ENCODE peak calls at places on chromosomes 3 and 15, in nine cellular contexts. I is right lobe of liver, X is A549, L is tibial nerve, M is body of pancreas, T is heart left ventricle, Z is esophagus squamous epithelium, O is uterus, E is HCT116. Q is an unnamed sample.

GRCh38 chr3:134251731-134252391 is 1.2 kb upstream of the RYK start:
- DNase-seq in I (peak), O (peak), M (no peak), X (no peak), T (peak), Z (no peak), L (no peak), E (no peak), Q (no peak)

GRCh38 chr15:27784107-27784506 is 315.0 kb downstream of the OCA2 start:
- DNase-seq in X (no peak), O (no peak), I (no peak), L (no peak), T (no peak), E (no peak), M (no peak), Z (no peak), Q (no peak)

GRCh38 chr15:73601449-73602425 is 31.5 kb downstream of the NPTN start:
- DNase-seq in Z (no peak), O (peak), L (no peak), X (peak), T (peak), M (peak), I (no peak), E (no peak), Q (no peak)

GRCh38 chr15:63243101-63243500 is 34.3 kb upstream of the APH1B start:
- DNase-seq in E (no peak), M (no peak), I (no peak), X (no peak), L (no peak), T (peak), O (peak), Z (no peak), Q (no peak)

GRCh38 chr3:127473244-127474024 is 117.1 kb downstream of the TPRA1 start:
- DNase-seq in L (no peak), Z (no peak), T (no peak), O (no peak), M (no peak), E (peak), I (peak), X (peak), Q (peak)

GRCh38 chr15:52181938-52182780 is 9.0 kb downstream of the GNB5 start:
- DNase-seq in M (no peak), O (no peak), L (no peak), T (no peak), E (no peak), X (no peak), I (no peak), Z (no peak), Q (no peak)

GRCh38 chr3:159669024-159669476 is 319.6 kb upstream of the IL12A start:
- DNase-seq in M (no peak), Z (no peak), L (no peak), T (no peak), X (peak), E (no peak), O (no peak), I (no peak), Q (no peak)

GRCh38 chr3:141710888-141711616 is 27.0 kb upstream of the RNF7 start:
- DNase-seq in L (no peak), M (no peak), X (no peak), I (no peak), Z (no peak), T (no peak), E (no peak), O (peak), Q (no peak)

GRCh38 chr15:68585574-68586273 is 6.9 kb downstream of the CORO2B start:
- DNase-seq in I (peak), M (no peak), T (no peak), L (no peak), E (no peak), O (no peak), Z (no peak), X (no peak), Q (no peak)

GRCh38 chr15:66993090-66993489 is 72.3 kb upstream of the SMAD3 start:
- DNase-seq in L (no peak), I (no peak), E (no peak), X (no peak), O (no peak), T (no peak), Z (no peak), M (no peak), Q (no peak)

GRCh38 chr3:111473550-111473949 is 68.4 kb upstream of the CD96 start:
- DNase-seq in E (peak), I (no peak), M (no peak), X (no peak), T (no peak), Z (no peak), L (no peak), O (no peak), Q (peak)

GRCh38 chr3:188760408-188760807 is 411.4 kb upstream of the TPRG1 start:
- DNase-seq in X (no peak), L (no peak), I (no peak), O (no peak), T (no peak), M (no peak), E (no peak), Z (no peak), Q (no peak)

GRCh38 chr15:67050062-67050461 is 15.3 kb upstream of the SMAD3 start:
- DNase-seq in X (no peak), L (no peak), M (no peak), E (no peak), T (no peak), Z (no peak), O (peak), I (no peak), Q (no peak)

GRCh38 chr3:128867200-128868125 is 12.0 kb upstream of the ACAD9 start:
- DNase-seq in X (no peak), E (no peak), Z (no peak), T (no peak), M (no peak), I (no peak), O (no peak), L (no peak), Q (no peak)

GRCh38 chr3:63355809-63356208 is 77.7 kb downstream of the SYNPR start:
- DNase-seq in M (no peak), E (no peak), I (no peak), Z (no peak), T (no peak), X (no peak), L (no peak), O (no peak), Q (no peak)

GRCh38 chr3:5376761-5377160 is 189.3 kb downstream of the EDEM1 start:
- DNase-seq in O (no peak), X (no peak), E (no peak), T (no peak), M (no peak), I (no peak), Z (no peak), L (no peak), Q (peak)

GRCh38 chr15:90482124-90483011 is 47.4 kb upstream of the CRTC3 start:
- DNase-seq in E (peak), I (no peak), X (peak), T (no peak), O (peak), M (peak), Z (no peak), L (peak), Q (no peak)

DNA sequence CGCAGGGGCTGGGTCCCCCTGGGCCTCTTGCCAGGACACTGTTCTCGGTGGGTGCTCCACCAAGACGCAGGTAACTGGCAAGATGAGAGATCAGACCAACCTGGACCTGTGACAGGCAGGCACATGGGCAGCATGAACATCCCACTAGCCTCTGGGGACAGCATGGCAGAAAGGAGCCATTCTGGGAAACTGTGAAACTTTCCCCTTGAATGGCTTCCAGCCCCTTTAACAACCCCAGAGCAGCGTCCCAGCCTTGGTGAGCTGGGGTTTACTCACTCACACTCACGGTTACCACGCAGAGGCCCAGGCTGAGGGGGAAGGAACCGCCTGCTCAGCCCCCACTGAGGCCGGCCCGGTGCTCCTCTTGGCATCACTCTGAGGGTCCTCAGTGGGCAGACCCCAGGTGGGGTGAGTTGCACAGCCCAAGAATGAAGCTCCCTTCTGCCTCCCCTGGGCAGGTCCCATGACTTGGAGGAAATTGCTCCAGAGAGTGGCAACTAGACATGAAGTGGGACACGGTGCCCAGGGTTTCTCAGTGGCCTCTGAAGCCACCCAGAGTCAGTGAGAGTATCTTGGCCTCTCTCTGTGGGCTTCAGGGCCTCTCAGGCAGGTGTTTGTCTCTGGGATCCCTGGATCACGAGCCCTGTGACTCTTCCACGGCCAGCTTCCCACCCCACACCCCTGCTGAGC is 15.2 kb upstream of the SRP14 start:
- DNase-seq in I (no peak), T (no peak), X (no peak), E (no peak), Z (no peak), L (no peak), O (no peak), M (no peak), Q (no peak)
- H3K27ac ChIP-seq in I (no peak), T (no peak), X (no peak), E (no peak), Z (no peak), L (no peak), O (no peak), M (peak), Q (no peak)

GRCh38 chr15:78075490-78076230 is 1.9 kb downstream of the TBC1D2B start:
- DNase-seq in O (peak), M (peak), L (peak), I (no peak), T (peak), X (no peak), E (no peak), Z (no peak), Q (peak)

GRCh38 chr15:78079296-78080087 is 2.0 kb upstream of the TBC1D2B start:
- DNase-seq in X (no peak), T (no peak), I (no peak), L (no peak), Z (no peak), M (peak), E (no peak), O (no peak), Q (no peak)

GRCh38 chr15:78077860-78078187 is 313 bp upstream of the TBC1D2B start:
- DNase-seq in Z (no peak), O (no peak), I (no peak), E (no peak), X (no peak), T (no peak), M (no peak), L (no peak), Q (no peak)

GRCh38 chr15:78076231-78077052 is 1.1 kb downstream of the TBC1D2B start:
- DNase-seq in O (no peak), I (no peak), M (peak), X (no peak), E (no peak), T (no peak), L (no peak), Z (no peak), Q (no peak)

DNA sequence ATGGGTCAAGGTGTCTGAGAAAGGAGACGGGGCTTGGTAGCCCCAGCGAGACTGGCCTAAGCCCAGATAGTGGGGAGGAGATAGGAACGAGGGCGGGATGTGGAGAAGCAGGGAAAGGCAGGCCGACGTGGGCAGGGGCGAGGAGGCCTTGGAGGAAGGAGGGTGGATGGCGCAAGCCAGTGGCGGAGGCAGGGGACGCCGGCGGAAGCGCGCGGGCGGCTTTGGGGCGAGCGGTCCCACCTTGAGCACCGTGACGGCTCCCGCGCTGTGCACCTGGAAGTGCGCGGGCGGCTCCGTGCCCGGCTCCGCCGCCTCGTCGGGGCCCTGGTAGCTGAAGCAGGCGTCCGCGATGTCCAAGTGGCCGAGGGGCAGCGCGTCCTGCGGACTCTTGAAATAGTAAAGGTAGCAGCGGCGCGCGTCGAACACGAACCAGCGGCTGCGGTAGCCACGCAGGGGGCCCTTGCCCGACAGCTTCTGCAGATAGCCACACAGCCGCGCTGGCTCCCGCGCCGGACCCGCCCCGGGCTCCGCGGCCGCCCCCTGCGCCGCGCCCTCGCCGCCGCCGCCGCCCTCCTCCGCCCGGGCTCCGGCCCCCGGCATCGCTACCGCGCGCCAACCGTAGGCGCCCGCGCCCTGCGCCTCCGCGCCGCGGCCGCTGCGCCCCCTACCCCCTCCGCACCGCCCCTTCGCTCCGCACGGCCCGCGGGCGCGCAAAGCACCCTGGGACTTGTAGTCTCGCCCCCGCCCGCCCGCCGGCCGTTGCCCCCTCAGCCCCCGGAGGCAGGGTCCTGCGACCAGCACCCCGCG is at the start of gene TBC1D2B:
- DNase-seq in O (peak), T (peak), I (peak), L (no peak), E (no peak), M (peak), X (peak), Z (no peak), Q (no peak)
- TF ChIP-seq POLR2A in O (no peak), T (no peak), I (peak), L (peak), E (no peak), M (peak), X (peak), Z (peak), Q (no peak)

GRCh38 chr3:179186426-179186825 is 38.3 kb downstream of the PIK3CA start:
- DNase-seq in O (no peak), T (no peak), E (no peak), Z (no peak), I (no peak), L (no peak), M (no peak), X (no peak), Q (no peak)
- H3K27ac ChIP-seq in O (no peak), T (no peak), E (no peak), Z (no peak), I (no peak), L (no peak), M (no peak), X (no peak), Q (no peak)

GRCh38 chr15:64355559-64356442 is at the start of gene CSNK1G1:
- DNase-seq in M (peak), X (peak), I (peak), E (peak), O (peak), L (peak), Z (peak), T (peak), Q (peak)
- TF ChIP-seq POLR2A in M (peak), X (peak), I (peak), E (no peak), O (no peak), L (peak), Z (peak), T (peak), Q (peak)

GRCh38 chr3:176953106-176954080 is 243.9 kb downstream of the TBL1XR1 start:
- DNase-seq in M (peak), L (peak), Z (no peak), I (peak), X (no peak), E (no peak), O (peak), T (peak), Q (no peak)

GRCh38 chr3:176951586-176952292 is 245.5 kb downstream of the TBL1XR1 start:
- DNase-seq in M (no peak), I (no peak), T (no peak), Z (no peak), X (no peak), O (no peak), L (no peak), E (no peak), Q (no peak)

GRCh38 chr3:176951144-176951543 is 246.1 kb downstream of the TBL1XR1 start:
- DNase-seq in T (peak), I (no peak), L (no peak), M (no peak), X (no peak), E (no peak), Z (no peak), O (no peak), Q (no peak)

GRCh38 chr3:176950743-176951142 is 246.5 kb downstream of the TBL1XR1 start:
- DNase-seq in T (no peak), L (no peak), O (no peak), E (no peak), I (no peak), Z (no peak), X (no peak), M (no peak), Q (no peak)

GRCh38 chr3:176954517-176954916 is 242.8 kb downstream of the TBL1XR1 start:
- DNase-seq in Z (no peak), E (no peak), M (no peak), T (no peak), I (no peak), O (no peak), X (no peak), L (no peak), Q (no peak)
- H3K27ac ChIP-seq in Z (no peak), E (no peak), M (no peak), T (no peak), I (no peak), O (no peak), X (no peak), L (no peak), Q (no peak)

DNA sequence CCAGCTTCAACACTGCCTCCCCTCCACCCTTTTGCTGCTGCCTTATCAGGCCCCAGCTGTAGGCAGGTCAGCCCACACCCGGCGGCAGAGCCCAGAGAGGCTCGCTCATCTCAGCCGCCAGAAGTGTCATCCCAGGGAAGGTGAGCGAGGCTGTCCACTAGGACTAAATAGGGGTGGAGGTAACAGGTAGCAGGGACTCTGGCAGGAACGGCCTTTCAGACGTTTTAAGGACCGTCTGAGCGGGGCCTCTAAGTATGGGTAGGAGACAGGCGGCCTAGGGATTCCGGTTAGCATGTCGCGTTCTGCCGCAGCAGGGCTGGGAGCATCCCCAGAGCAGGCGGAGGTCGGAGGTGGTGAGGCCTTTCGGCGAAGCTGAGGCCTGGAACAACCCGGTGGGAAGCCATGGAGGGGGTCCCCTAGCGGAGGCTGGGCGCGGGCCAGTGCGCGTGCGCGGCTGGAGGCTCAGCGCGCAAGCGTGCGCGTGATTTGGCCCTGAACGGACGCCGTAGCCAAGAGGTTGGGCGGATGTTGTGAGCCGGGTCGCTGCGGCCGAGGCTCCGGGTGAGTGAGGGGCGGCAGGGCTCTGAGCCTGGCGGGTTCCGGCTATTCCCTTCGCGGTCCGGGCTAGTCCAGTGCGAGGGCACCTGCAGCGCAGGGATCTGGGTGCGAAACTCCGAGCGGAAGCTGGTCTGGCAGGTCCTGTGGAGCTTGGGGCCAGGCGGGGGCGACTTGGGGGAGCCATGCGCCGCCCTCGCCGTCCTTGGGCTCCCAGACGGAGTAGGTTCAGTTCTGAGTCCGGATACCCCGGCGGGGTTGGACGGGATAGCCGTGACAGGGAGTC is at the start of the genes MST1 and RNF123:
- DNase-seq in I (peak), X (peak), T (peak), L (peak), O (peak), E (peak), M (peak), Z (no peak), Q (peak)
- TF ChIP-seq POLR2A in I (no peak), X (peak), T (peak), L (no peak), O (no peak), E (peak), M (peak), Z (peak), Q (peak)

DNA sequence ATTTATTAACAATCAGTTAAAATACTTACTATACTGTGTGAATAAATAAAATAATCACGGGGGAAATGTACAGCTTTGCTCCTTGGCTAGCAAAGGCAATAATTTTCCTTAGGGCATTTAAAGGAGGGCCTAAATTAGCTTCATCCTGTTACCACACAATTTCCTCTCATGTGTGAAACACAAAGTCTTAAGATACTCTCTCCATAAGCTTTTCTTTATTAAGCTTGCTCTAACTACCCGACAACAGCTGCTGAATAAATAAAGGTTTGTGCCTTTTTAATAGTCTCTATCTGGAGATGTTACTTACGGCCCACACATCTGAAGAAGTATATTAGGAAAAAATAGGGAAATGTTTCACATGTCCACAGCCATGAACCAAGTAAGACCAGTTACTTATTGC is 29.7 kb downstream of the ZNF106 start:
- DNase-seq in I (no peak), T (no peak), M (no peak), O (no peak), Z (no peak), E (no peak), X (no peak), L (no peak), Q (no peak)
- H3K27ac ChIP-seq in I (no peak), T (peak), M (no peak), O (peak), Z (no peak), E (no peak), X (no peak), L (no peak), Q (no peak)

DNA sequence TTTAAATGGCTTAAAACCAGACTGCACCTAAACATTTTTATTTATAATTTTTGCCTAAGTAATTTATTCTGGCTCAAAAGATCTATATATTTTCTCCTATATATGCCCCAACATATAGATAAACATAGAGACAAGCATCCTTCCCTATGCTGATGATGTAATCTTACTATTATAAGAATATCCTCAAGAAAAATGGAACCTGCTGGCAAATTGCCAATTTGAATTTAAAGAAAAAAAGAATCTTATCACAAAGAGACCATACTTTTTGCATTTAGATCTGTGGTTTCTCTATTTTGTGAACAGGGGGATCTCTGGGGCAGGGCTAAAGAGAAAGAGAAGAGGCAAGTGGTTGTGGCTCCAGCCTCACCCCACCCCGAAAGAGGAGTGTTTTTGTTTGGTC is 107.2 kb upstream of the CMC1 start:
- DNase-seq in I (no peak), E (no peak), Z (no peak), X (no peak), M (no peak), O (no peak), T (no peak), L (no peak), Q (no peak)
- TF ChIP-seq POLR2A in I (no peak), E (no peak), Z (no peak), X (no peak), M (no peak), O (no peak), T (no peak), L (no peak), Q (no peak)